ENCODE peak calls at places on chromosomes 4 and X, in four cellular contexts. M, H, T and Y are unnamed samples.

GRCh38 chr4:175054980-175055379 is 136.8 kb downstream of the ADAM29 start:
- DNase-seq in M (no peak), H (peak; percentile 50), T (peak; percentile 2), Y (peak; percentile 5)

GRCh38 chr4:76984127-76984526 is 34.6 kb downstream of the SEPTIN11 start:
- DNase-seq in M (no peak), H (no peak), T (peak; percentile 22), Y (no peak)

GRCh38 chr4:168585168-168586091 is 88.6 kb downstream of the PALLD start:
- DNase-seq in M (peak; percentile 63), H (peak; percentile 53), T (peak; percentile 49), Y (peak; percentile 54)

GRCh38 chr4:153529646-153530045 is 63.5 kb downstream of the TMEM131L start:
- DNase-seq in M (no peak), H (no peak), T (no peak), Y (no peak)

GRCh38 chr4:40301592-40301991 is 33.5 kb upstream of the CHRNA9 start:
- DNase-seq in M (no peak), H (no peak), T (no peak), Y (no peak)

GRCh38 chr4:38894340-38894982 is 26.9 kb downstream of the FAM114A1 start:
- DNase-seq in M (no peak), H (no peak), T (no peak), Y (no peak)

GRCh38 chrX:123083924-123084323 is 100.2 kb upstream of the GRIA3 start:
- DNase-seq in M (no peak), H (no peak), T (no peak), Y (no peak)

GRCh38 chrX:134868766-134869495 is 121.9 kb upstream of the SMIM10 start:
- DNase-seq in M (no peak), H (no peak), T (no peak), Y (no peak)

GRCh38 chr4:121792966-121793365 is 8.2 kb upstream of the EXOSC9 start:
- DNase-seq in M (no peak), H (no peak), T (no peak), Y (no peak)

GRCh38 chr4:142901166-142901662 is 55.1 kb upstream of the INPP4B start:
- DNase-seq in M (no peak), H (no peak), T (no peak), Y (no peak)

GRCh38 chr4:54819044-54819443 is 161.3 kb downstream of the KIT start:
- DNase-seq in M (no peak), H (no peak), T (no peak), Y (no peak)

GRCh38 chr4:110165382-110166285 is 32.8 kb downstream of the ELOVL6 start:
- DNase-seq in M (peak; percentile 31), H (no peak), T (peak; percentile 45), Y (no peak)

GRCh38 chr4:188658958-188659522 is 519.8 kb downstream of the TRIML1 start:
- DNase-seq in M (no peak), H (peak; percentile 36), T (peak; percentile 9), Y (no peak)

GRCh38 chr4:80307774-80308465 is 27.6 kb upstream of the CFAP299 start:
- DNase-seq in M (no peak), H (no peak), T (peak; percentile 42), Y (no peak)

GRCh38 chr4:80311130-80311529 is 24.4 kb upstream of the CFAP299 start:
- DNase-seq in M (no peak), H (no peak), T (no peak), Y (no peak)

GRCh38 chr4:80308466-80308822 is 27.1 kb upstream of the CFAP299 start:
- DNase-seq in M (no peak), H (no peak), T (no peak), Y (no peak)

GRCh38 chr4:80307183-80307735 is 28.3 kb upstream of the CFAP299 start:
- DNase-seq in M (no peak), H (no peak), T (no peak), Y (no peak)

DNA sequence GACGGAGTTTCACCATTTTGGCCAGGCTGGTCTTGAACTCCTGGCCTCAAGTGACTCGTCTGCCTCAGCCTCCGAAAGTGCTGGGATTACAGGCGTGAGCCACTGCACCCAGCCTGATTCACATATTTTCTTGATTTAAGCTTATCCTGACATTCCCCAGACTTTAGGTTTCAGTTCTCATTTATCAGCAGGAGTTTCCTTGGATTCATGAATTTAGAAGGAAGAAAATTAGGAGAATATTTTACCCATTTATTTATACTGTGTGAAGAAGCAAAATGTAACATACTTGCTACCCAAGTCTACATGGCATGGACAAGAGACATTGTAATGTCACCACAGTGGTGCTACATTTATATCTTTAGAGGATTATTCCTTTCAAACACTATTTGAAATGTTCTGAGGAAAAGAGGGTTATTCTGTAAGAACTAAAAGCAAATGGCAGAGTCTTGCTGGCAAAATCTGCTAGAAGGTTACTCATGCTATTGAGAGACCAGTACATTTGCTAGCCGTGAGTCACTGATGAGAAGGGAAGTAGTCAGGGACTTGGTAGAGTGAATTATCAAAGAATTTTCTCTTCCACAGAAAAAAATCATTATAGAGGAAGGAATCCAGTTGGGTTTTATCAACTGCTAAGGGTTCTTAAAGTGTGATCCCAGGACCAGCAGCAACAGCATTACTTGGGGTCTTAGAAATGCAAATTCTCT is 26.1 kb upstream of the CFAP299 start:
- DNase-seq in M (no peak), H (no peak), T (no peak), Y (no peak)
- H3K4me1 ChIP-seq in M (no peaks in the 10 kb centered on the region), H (peaks cover 2% of the 10 kb centered on the region), T (no peaks in the 10 kb centered on the region), Y (no peaks in the 10 kb centered on the region)

DNA sequence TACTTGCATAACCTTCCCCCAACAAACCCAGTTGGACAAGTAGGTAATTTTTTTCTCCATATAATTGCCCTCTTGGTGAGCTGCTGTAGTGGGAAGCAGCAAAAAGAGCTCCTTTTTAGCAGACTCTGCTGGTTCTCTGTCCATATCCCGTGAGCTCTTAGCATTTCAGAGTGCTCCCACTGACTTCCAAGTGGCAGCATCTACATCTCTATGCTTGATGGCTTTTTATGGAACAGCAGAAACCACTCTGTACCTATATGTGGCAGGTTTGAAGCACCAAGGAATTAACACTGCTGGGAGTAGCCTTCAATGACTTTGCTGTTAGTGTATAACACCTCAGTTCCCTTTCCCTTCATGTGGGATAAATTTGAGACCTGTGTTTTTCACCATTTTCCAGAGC is 168.4 kb upstream of the NHS start:
- DNase-seq in M (no peak), H (no peak), T (no peak), Y (peak; percentile 32)
- H3K9ac ChIP-seq in M (no peak overlapping the region), H (no peak overlapping the region), T (no peak overlapping the region), Y (no peak overlapping the region)

GRCh38 chr4:15756361-15756861 is 21.7 kb upstream of the CD38 start:
- DNase-seq in M (peak; percentile 26), H (no peak), T (peak; percentile 12), Y (no peak)

GRCh38 chr4:15755321-15755750 is 22.8 kb upstream of the CD38 start:
- DNase-seq in M (no peak), H (no peak), T (no peak), Y (no peak)

GRCh38 chr4:15755781-15756180 is 22.3 kb upstream of the CD38 start:
- DNase-seq in M (no peak), H (no peak), T (no peak), Y (no peak)

GRCh38 chr4:15753786-15754185 is 24.3 kb upstream of the CD38 start:
- DNase-seq in M (no peak), H (no peak), T (no peak), Y (no peak)

GRCh38 chr4:15754323-15754722 is 23.8 kb upstream of the CD38 start:
- DNase-seq in M (no peak), H (no peak), T (no peak), Y (no peak)
- TF ChIP-seq ZNF274 in M (no peak), H (no peak), T (no peak), Y (no peak)

GRCh38 chr4:86976801-86977485 is 42.1 kb downstream of the AFF1 start:
- DNase-seq in M (no peak), H (no peak), T (no peak), Y (no peak)
- H3K4me1 ChIP-seq in M (peaks cover 30% of the 10 kb centered on the region), H (peaks cover 12% of the 10 kb centered on the region), T (peaks cover 13% of the 10 kb centered on the region), Y (no peaks in the 10 kb centered on the region)

DNA sequence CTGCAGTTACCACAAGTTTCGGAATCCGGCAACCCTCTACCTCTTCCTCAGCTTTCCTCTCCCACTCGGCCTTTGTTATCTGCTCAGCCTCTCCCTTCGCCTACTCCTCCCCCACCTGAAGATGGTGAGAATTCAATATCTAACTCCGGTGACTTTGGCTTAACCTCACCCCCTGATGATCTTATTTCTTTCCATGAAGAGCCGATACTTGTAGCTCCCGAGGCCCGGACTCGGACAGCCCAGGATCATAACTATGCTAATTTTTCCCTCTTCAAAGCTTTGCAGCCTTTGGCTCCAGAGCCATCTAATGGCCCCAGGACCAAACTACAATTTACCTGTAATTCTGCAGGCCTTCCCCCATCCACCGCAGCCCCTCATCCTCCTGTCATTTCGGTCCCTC is 32.0 kb upstream of the MGST2 start:
- DNase-seq in M (no peak), H (no peak), T (peak; percentile 36), Y (no peak)
- H3K9ac ChIP-seq in M (no peak overlapping the region), H (no peak overlapping the region), T (no peak overlapping the region), Y (no peak overlapping the region)

DNA sequence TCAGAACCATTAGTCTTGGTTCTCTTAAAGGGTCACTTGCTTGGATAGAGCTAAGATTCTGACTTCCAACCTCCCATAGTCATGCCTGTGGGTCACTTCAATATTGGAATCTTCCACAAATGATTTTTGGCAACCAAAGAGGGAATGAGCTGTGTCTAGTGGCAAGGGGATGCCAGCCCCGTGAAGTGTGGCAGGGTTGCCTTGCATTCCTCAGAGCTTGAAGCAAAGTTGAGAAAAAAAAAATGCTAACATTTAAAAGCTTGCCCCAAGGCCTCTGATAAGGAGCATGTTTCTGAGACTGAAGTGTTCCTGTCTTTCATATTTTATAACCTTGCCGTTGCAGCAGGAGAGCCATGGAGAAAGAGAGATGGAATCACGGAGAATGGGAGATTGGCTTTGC is 120.2 kb downstream of the PAPSS1 start:
- DNase-seq in M (no peak), H (no peak), T (no peak), Y (no peak)
- TF ChIP-seq ZNF274 in M (no peak), H (no peak), T (no peak), Y (no peak)

DNA sequence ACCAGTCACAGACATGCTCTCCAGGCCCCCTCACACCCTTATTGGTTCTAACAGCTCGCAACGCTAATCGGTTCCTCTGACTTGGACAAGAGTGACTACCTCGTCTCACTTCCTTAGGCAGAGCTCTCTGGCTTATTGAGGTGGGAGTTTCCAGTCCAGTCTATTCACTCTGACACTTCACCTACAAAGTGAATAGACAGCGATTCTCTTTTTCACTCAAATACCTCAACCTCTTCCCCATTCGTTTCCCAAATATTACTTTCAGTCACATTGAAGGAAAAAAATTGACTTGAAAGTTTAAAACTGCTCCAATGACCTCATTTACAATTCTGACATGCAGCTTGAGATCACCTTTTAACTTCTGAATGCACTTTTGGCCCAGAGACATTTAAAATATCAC is 17.7 kb downstream of the HELT start:
- DNase-seq in M (no peak), H (no peak), T (no peak), Y (no peak)
- H3K4me1 ChIP-seq in M (peaks cover 7% of the 10 kb centered on the region), H (no peaks in the 10 kb centered on the region), T (no peaks in the 10 kb centered on the region), Y (peaks cover 2% of the 10 kb centered on the region)